ENCODE peak calls at places on chromosomes 7 and 10, in eight cellular contexts. One of them, this sample, is unnamed.

GRCh38 chr7:89514970-89515369 is 639.3 kb upstream of the STEAP1 start:
- DNase-seq in heart left ventricle: no peak
- DNase-seq in breast epithelium: no peak
- DNase-seq in hepatocyte: no peak
- DNase-seq in psoas muscle: no peak
- DNase-seq in IMR-90: no peak
- DNase-seq in body of pancreas: no peak
- DNase-seq in testis: no peak
- DNase-seq in this sample: no peak

GRCh38 chr10:132676193-132676891 is 109.6 kb downstream of the NKX6-2 start:
- DNase-seq in heart left ventricle: no peak
- DNase-seq in breast epithelium: no peak
- DNase-seq in hepatocyte: no peak
- DNase-seq in psoas muscle: peak
- DNase-seq in IMR-90: no peak
- DNase-seq in body of pancreas: peak
- DNase-seq in testis: no peak
- DNase-seq in this sample: peak

GRCh38 chr10:58667658-58668310 is 155.1 kb downstream of the BICC1 start:
- DNase-seq in heart left ventricle: no peak
- DNase-seq in breast epithelium: no peak
- DNase-seq in hepatocyte: no peak
- DNase-seq in psoas muscle: no peak
- DNase-seq in IMR-90: no peak
- DNase-seq in body of pancreas: no peak
- DNase-seq in testis: no peak
- DNase-seq in this sample: no peak

GRCh38 chr10:126117196-126117595 is 220.8 kb downstream of the FANK1 start:
- DNase-seq in heart left ventricle: no peak
- DNase-seq in breast epithelium: no peak
- DNase-seq in hepatocyte: no peak
- DNase-seq in psoas muscle: no peak
- DNase-seq in IMR-90: no peak
- DNase-seq in body of pancreas: no peak
- DNase-seq in testis: no peak
- DNase-seq in this sample: no peak

GRCh38 chr10:98417481-98417959 is 2.5 kb upstream of the PYROXD2 start:
- DNase-seq in heart left ventricle: no peak
- DNase-seq in breast epithelium: no peak
- DNase-seq in hepatocyte: no peak
- DNase-seq in psoas muscle: no peak
- DNase-seq in IMR-90: no peak
- DNase-seq in body of pancreas: no peak
- DNase-seq in testis: no peak
- DNase-seq in this sample: no peak

GRCh38 chr7:68892211-68892610 is 706.1 kb upstream of the AUTS2 start:
- DNase-seq in heart left ventricle: no peak
- DNase-seq in breast epithelium: no peak
- DNase-seq in hepatocyte: peak
- DNase-seq in psoas muscle: no peak
- DNase-seq in IMR-90: no peak
- DNase-seq in body of pancreas: no peak
- DNase-seq in testis: no peak
- DNase-seq in this sample: no peak

GRCh38 chr7:130324270-130324669 is 20.3 kb upstream of the CPA5 start:
- DNase-seq in heart left ventricle: no peak
- DNase-seq in breast epithelium: no peak
- DNase-seq in hepatocyte: no peak
- DNase-seq in psoas muscle: no peak
- DNase-seq in IMR-90: no peak
- DNase-seq in body of pancreas: no peak
- DNase-seq in testis: no peak
- DNase-seq in this sample: no peak

GRCh38 chr7:18520450-18521235 is 25.1 kb downstream of the HDAC9 start:
- DNase-seq in heart left ventricle: no peak
- DNase-seq in breast epithelium: no peak
- DNase-seq in hepatocyte: no peak
- DNase-seq in psoas muscle: no peak
- DNase-seq in IMR-90: peak
- DNase-seq in body of pancreas: no peak
- DNase-seq in testis: no peak
- DNase-seq in this sample: no peak

GRCh38 chr10:77196616-77197015 is 441.0 kb downstream of the KCNMA1 start:
- DNase-seq in heart left ventricle: no peak
- DNase-seq in breast epithelium: no peak
- DNase-seq in hepatocyte: no peak
- DNase-seq in psoas muscle: no peak
- DNase-seq in IMR-90: no peak
- DNase-seq in body of pancreas: no peak
- DNase-seq in testis: no peak
- DNase-seq in this sample: no peak

GRCh38 chr10:70122742-70123141 is 9.9 kb downstream of the AIFM2 start:
- DNase-seq in heart left ventricle: no peak
- DNase-seq in breast epithelium: no peak
- DNase-seq in hepatocyte: no peak
- DNase-seq in psoas muscle: no peak
- DNase-seq in IMR-90: peak
- DNase-seq in body of pancreas: no peak
- DNase-seq in testis: no peak
- DNase-seq in this sample: no peak

GRCh38 chr10:119139464-119140067 is 25.9 kb downstream of the SFXN4 start:
- DNase-seq in heart left ventricle: no peak
- DNase-seq in breast epithelium: no peak
- DNase-seq in hepatocyte: no peak
- DNase-seq in psoas muscle: no peak
- DNase-seq in IMR-90: peak
- DNase-seq in body of pancreas: peak
- DNase-seq in testis: peak
- DNase-seq in this sample: peak

GRCh38 chr7:11153694-11154093 is 180.0 kb downstream of the PHF14 start:
- DNase-seq in heart left ventricle: no peak
- DNase-seq in breast epithelium: no peak
- DNase-seq in hepatocyte: no peak
- DNase-seq in psoas muscle: no peak
- DNase-seq in IMR-90: no peak
- DNase-seq in body of pancreas: no peak
- DNase-seq in testis: no peak
- DNase-seq in this sample: no peak

DNA sequence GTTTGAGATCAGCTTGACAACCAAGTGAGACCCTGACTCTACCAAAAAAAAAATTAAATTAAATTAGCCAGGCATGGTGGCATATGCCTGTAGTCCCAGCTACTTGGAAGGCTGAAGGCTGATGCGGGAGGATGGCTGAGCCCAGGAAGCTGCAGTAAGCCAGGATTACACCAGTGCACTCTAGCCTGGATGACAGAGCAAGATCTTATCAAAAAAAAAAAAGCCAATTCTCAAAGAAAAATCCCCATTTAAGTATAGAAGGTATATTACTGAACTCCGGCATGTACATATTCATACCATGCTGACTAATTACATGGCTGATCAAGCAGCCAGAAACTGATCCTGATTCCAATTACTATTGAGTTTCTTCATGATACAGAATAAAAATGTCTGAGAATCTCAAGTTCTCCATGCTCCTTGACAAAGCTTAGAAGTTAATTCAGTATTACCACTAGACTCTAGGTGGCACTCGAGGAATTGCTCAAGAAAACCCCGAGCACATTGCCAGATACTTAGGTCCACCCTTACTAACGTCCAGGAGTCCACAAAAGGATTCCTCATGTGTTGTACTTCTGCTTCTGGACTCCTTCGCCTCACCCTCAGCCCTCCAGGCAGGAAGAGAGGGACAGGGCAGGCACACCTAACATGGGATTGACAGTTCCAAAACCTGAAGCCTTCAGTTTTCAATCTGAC is 148.9 kb downstream of the PARD3 start:
- DNase-seq in heart left ventricle: no peak
- DNase-seq in breast epithelium: peak
- DNase-seq in hepatocyte: peak
- DNase-seq in psoas muscle: no peak
- DNase-seq in IMR-90: peak
- DNase-seq in body of pancreas: peak
- DNase-seq in testis: peak
- DNase-seq in this sample: peak
- TF ChIP-seq CTCF in heart left ventricle: peak
- TF ChIP-seq CTCF in breast epithelium: peak
- TF ChIP-seq CTCF in hepatocyte: peak
- TF ChIP-seq CTCF in psoas muscle: peak
- TF ChIP-seq CTCF in IMR-90: peak
- TF ChIP-seq CTCF in body of pancreas: peak
- TF ChIP-seq CTCF in testis: peak
- TF ChIP-seq CTCF in this sample: peak

GRCh38 chr10:34715511-34716187 is 99.4 kb downstream of the PARD3 start:
- DNase-seq in heart left ventricle: no peak
- DNase-seq in breast epithelium: no peak
- DNase-seq in hepatocyte: no peak
- DNase-seq in psoas muscle: no peak
- DNase-seq in IMR-90: no peak
- DNase-seq in body of pancreas: no peak
- DNase-seq in testis: no peak
- DNase-seq in this sample: no peak

GRCh38 chr10:34716234-34716633 is 98.9 kb downstream of the PARD3 start:
- DNase-seq in heart left ventricle: no peak
- DNase-seq in breast epithelium: no peak
- DNase-seq in hepatocyte: no peak
- DNase-seq in psoas muscle: no peak
- DNase-seq in IMR-90: no peak
- DNase-seq in body of pancreas: no peak
- DNase-seq in testis: no peak
- DNase-seq in this sample: no peak

GRCh38 chr10:34711500-34711899 is 103.6 kb downstream of the PARD3 start:
- DNase-seq in heart left ventricle: no peak
- DNase-seq in breast epithelium: no peak
- DNase-seq in hepatocyte: no peak
- DNase-seq in psoas muscle: no peak
- DNase-seq in IMR-90: no peak
- DNase-seq in body of pancreas: no peak
- DNase-seq in testis: no peak
- DNase-seq in this sample: no peak

GRCh38 chr10:34716958-34717357 is 98.1 kb downstream of the PARD3 start:
- DNase-seq in heart left ventricle: no peak
- DNase-seq in breast epithelium: no peak
- DNase-seq in hepatocyte: no peak
- DNase-seq in psoas muscle: no peak
- DNase-seq in IMR-90: no peak
- DNase-seq in body of pancreas: no peak
- DNase-seq in testis: no peak
- DNase-seq in this sample: no peak

GRCh38 chr10:34713875-34714274 is 101.2 kb downstream of the PARD3 start:
- DNase-seq in heart left ventricle: no peak
- DNase-seq in breast epithelium: no peak
- DNase-seq in hepatocyte: no peak
- DNase-seq in psoas muscle: no peak
- DNase-seq in IMR-90: peak
- DNase-seq in body of pancreas: no peak
- DNase-seq in testis: no peak
- DNase-seq in this sample: no peak
- H3K27ac ChIP-seq in heart left ventricle: no peak
- H3K27ac ChIP-seq in breast epithelium: no peak
- H3K27ac ChIP-seq in hepatocyte: peak
- H3K27ac ChIP-seq in psoas muscle: no peak
- H3K27ac ChIP-seq in IMR-90: peak
- H3K27ac ChIP-seq in body of pancreas: peak
- H3K27ac ChIP-seq in testis: no peak
- H3K27ac ChIP-seq in this sample: no peak

GRCh38 chr10:66277481-66277880 is 648.4 kb upstream of the LRRTM3 start:
- DNase-seq in heart left ventricle: no peak
- DNase-seq in breast epithelium: no peak
- DNase-seq in hepatocyte: no peak
- DNase-seq in psoas muscle: no peak
- DNase-seq in IMR-90: no peak
- DNase-seq in body of pancreas: no peak
- DNase-seq in testis: no peak
- DNase-seq in this sample: no peak
- TF ChIP-seq CTCF in heart left ventricle: no peak
- TF ChIP-seq CTCF in breast epithelium: no peak
- TF ChIP-seq CTCF in hepatocyte: no peak
- TF ChIP-seq CTCF in psoas muscle: no peak
- TF ChIP-seq CTCF in IMR-90: no peak
- TF ChIP-seq CTCF in body of pancreas: no peak
- TF ChIP-seq CTCF in testis: no peak
- TF ChIP-seq CTCF in this sample: no peak

GRCh38 chr10:682931-683447 is 6.5 kb downstream of the DIP2C start:
- DNase-seq in heart left ventricle: no peak
- DNase-seq in breast epithelium: no peak
- DNase-seq in hepatocyte: no peak
- DNase-seq in psoas muscle: no peak
- DNase-seq in IMR-90: no peak
- DNase-seq in body of pancreas: no peak
- DNase-seq in testis: no peak
- DNase-seq in this sample: no peak
- H3K27ac ChIP-seq in heart left ventricle: no peak
- H3K27ac ChIP-seq in breast epithelium: no peak
- H3K27ac ChIP-seq in hepatocyte: no peak
- H3K27ac ChIP-seq in psoas muscle: peak
- H3K27ac ChIP-seq in IMR-90: peak
- H3K27ac ChIP-seq in body of pancreas: no peak
- H3K27ac ChIP-seq in testis: no peak
- H3K27ac ChIP-seq in this sample: peak

GRCh38 chr7:139505563-139505962 is 17.9 kb upstream of the CLEC2L start:
- DNase-seq in heart left ventricle: no peak
- DNase-seq in breast epithelium: no peak
- DNase-seq in hepatocyte: no peak
- DNase-seq in psoas muscle: no peak
- DNase-seq in IMR-90: no peak
- DNase-seq in body of pancreas: no peak
- DNase-seq in testis: peak
- DNase-seq in this sample: no peak
- TF ChIP-seq CTCF in heart left ventricle: peak
- TF ChIP-seq CTCF in breast epithelium: no peak
- TF ChIP-seq CTCF in hepatocyte: peak
- TF ChIP-seq CTCF in psoas muscle: no peak
- TF ChIP-seq CTCF in IMR-90: no peak
- TF ChIP-seq CTCF in body of pancreas: no peak
- TF ChIP-seq CTCF in testis: no peak
- TF ChIP-seq CTCF in this sample: no peak

GRCh38 chr7:23679898-23680416 is at the start of gene FAM221A:
- DNase-seq in heart left ventricle: peak
- DNase-seq in breast epithelium: peak
- DNase-seq in hepatocyte: peak
- DNase-seq in psoas muscle: peak
- DNase-seq in IMR-90: peak
- DNase-seq in body of pancreas: peak
- DNase-seq in testis: peak
- DNase-seq in this sample: peak
- H3K27ac ChIP-seq in heart left ventricle: peak
- H3K27ac ChIP-seq in breast epithelium: peak
- H3K27ac ChIP-seq in hepatocyte: peak
- H3K27ac ChIP-seq in psoas muscle: peak
- H3K27ac ChIP-seq in IMR-90: no peak
- H3K27ac ChIP-seq in body of pancreas: peak
- H3K27ac ChIP-seq in testis: peak
- H3K27ac ChIP-seq in this sample: peak